ENCODE peak calls at places on chromosomes 5 and 9, in eight cellular contexts. One of them, this sample, is unnamed. For H3K4me1, the result is how much of the 10 kb centered on the place peaks cover.

GRCh38 chr9:99506781-99507305 is 284.8 kb downstream of the SEC61B start:
- DNase-seq in mesendoderm: no peak
- DNase-seq in CD8-positive, alpha-beta T cell: no peak
- DNase-seq in neural progenitor cell: no peak
- DNase-seq in uterus: no peak
- DNase-seq in fibroblast of lung: no peak
- DNase-seq in aorta: no peak
- DNase-seq in ovary: no peak
- DNase-seq in this sample: no peak

GRCh38 chr9:22809371-22809770 is 362.7 kb downstream of the DMRTA1 start:
- DNase-seq in neural progenitor cell: no peak
- DNase-seq in aorta: no peak
- DNase-seq in uterus: no peak
- DNase-seq in CD8-positive, alpha-beta T cell: no peak
- DNase-seq in ovary: no peak
- DNase-seq in mesendoderm: no peak
- DNase-seq in fibroblast of lung: no peak
- DNase-seq in this sample: no peak

GRCh38 chr9:100499460-100499859 is 26.5 kb downstream of the TMEFF1 start:
- DNase-seq in CD8-positive, alpha-beta T cell: no peak
- DNase-seq in neural progenitor cell: no peak
- DNase-seq in mesendoderm: no peak
- DNase-seq in aorta: no peak
- DNase-seq in uterus: no peak
- DNase-seq in ovary: no peak
- DNase-seq in fibroblast of lung: no peak
- DNase-seq in this sample: no peak

GRCh38 chr5:142358648-142359047 is 33.8 kb upstream of the SPRY4 start:
- DNase-seq in ovary: no peak
- DNase-seq in uterus: no peak
- DNase-seq in fibroblast of lung: no peak
- DNase-seq in aorta: no peak
- DNase-seq in CD8-positive, alpha-beta T cell: no peak
- DNase-seq in mesendoderm: no peak
- DNase-seq in neural progenitor cell: no peak
- DNase-seq in this sample: no peak

GRCh38 chr5:2752059-2752874 is 790 bp upstream of the IRX2 start:
- DNase-seq in mesendoderm: peak
- DNase-seq in CD8-positive, alpha-beta T cell: no peak
- DNase-seq in aorta: no peak
- DNase-seq in neural progenitor cell: peak
- DNase-seq in fibroblast of lung: peak
- DNase-seq in ovary: no peak
- DNase-seq in uterus: no peak
- DNase-seq in this sample: no peak

GRCh38 chr9:99368341-99369326 is 146.6 kb downstream of the SEC61B start:
- DNase-seq in aorta: peak
- DNase-seq in fibroblast of lung: peak
- DNase-seq in CD8-positive, alpha-beta T cell: no peak
- DNase-seq in neural progenitor cell: peak
- DNase-seq in ovary: peak
- DNase-seq in mesendoderm: no peak
- DNase-seq in uterus: peak
- DNase-seq in this sample: peak

GRCh38 chr9:90449213-90449925 is 193.3 kb downstream of the DIRAS2 start:
- DNase-seq in aorta: no peak
- DNase-seq in neural progenitor cell: no peak
- DNase-seq in fibroblast of lung: no peak
- DNase-seq in uterus: no peak
- DNase-seq in ovary: no peak
- DNase-seq in mesendoderm: no peak
- DNase-seq in CD8-positive, alpha-beta T cell: no peak
- DNase-seq in this sample: no peak

GRCh38 chr9:76886318-76886717 is 19.6 kb downstream of the PRUNE2 start:
- DNase-seq in mesendoderm: no peak
- DNase-seq in fibroblast of lung: no peak
- DNase-seq in neural progenitor cell: no peak
- DNase-seq in CD8-positive, alpha-beta T cell: no peak
- DNase-seq in uterus: no peak
- DNase-seq in ovary: no peak
- DNase-seq in aorta: no peak
- DNase-seq in this sample: no peak

GRCh38 chr5:123285122-123286011 is 137.8 kb downstream of the CEP120 start:
- DNase-seq in ovary: peak
- DNase-seq in fibroblast of lung: peak
- DNase-seq in CD8-positive, alpha-beta T cell: no peak
- DNase-seq in aorta: peak
- DNase-seq in mesendoderm: peak
- DNase-seq in uterus: no peak
- DNase-seq in neural progenitor cell: peak
- DNase-seq in this sample: no peak

GRCh38 chr5:141493500-141494422 is 4.9 kb downstream of the PCDHGC5 start:
- DNase-seq in aorta: no peak
- DNase-seq in neural progenitor cell: no peak
- DNase-seq in fibroblast of lung: peak
- DNase-seq in ovary: no peak
- DNase-seq in CD8-positive, alpha-beta T cell: no peak
- DNase-seq in mesendoderm: no peak
- DNase-seq in uterus: no peak
- DNase-seq in this sample: no peak

GRCh38 chr5:129804705-129805104 is 56.8 kb downstream of the MINAR2 start:
- DNase-seq in uterus: no peak
- DNase-seq in fibroblast of lung: no peak
- DNase-seq in mesendoderm: peak
- DNase-seq in ovary: no peak
- DNase-seq in CD8-positive, alpha-beta T cell: no peak
- DNase-seq in aorta: no peak
- DNase-seq in neural progenitor cell: peak
- DNase-seq in this sample: no peak

GRCh38 chr5:144131256-144131655 is 39.2 kb downstream of the YIPF5 start:
- DNase-seq in ovary: no peak
- DNase-seq in uterus: no peak
- DNase-seq in CD8-positive, alpha-beta T cell: no peak
- DNase-seq in mesendoderm: no peak
- DNase-seq in aorta: no peak
- DNase-seq in neural progenitor cell: no peak
- DNase-seq in fibroblast of lung: no peak
- DNase-seq in this sample: no peak

GRCh38 chr5:171649002-171649401 is 136.6 kb upstream of the SMIM23 start:
- DNase-seq in CD8-positive, alpha-beta T cell: no peak
- DNase-seq in neural progenitor cell: no peak
- DNase-seq in mesendoderm: peak
- DNase-seq in aorta: no peak
- DNase-seq in ovary: no peak
- DNase-seq in uterus: no peak
- DNase-seq in fibroblast of lung: no peak
- DNase-seq in this sample: no peak

GRCh38 chr9:93143830-93144530 is 9.9 kb upstream of the NINJ1 start:
- DNase-seq in fibroblast of lung: no peak
- DNase-seq in ovary: no peak
- DNase-seq in CD8-positive, alpha-beta T cell: peak
- DNase-seq in uterus: no peak
- DNase-seq in aorta: peak
- DNase-seq in neural progenitor cell: no peak
- DNase-seq in mesendoderm: no peak
- DNase-seq in this sample: no peak

GRCh38 chr5:128202320-128202719 is 118.8 kb downstream of the SLC12A2 start:
- DNase-seq in fibroblast of lung: no peak
- DNase-seq in mesendoderm: no peak
- DNase-seq in neural progenitor cell: no peak
- DNase-seq in aorta: no peak
- DNase-seq in uterus: no peak
- DNase-seq in CD8-positive, alpha-beta T cell: no peak
- DNase-seq in ovary: no peak
- DNase-seq in this sample: no peak

GRCh38 chr9:113511856-113512761 is 48.6 kb downstream of the RGS3 start:
- DNase-seq in CD8-positive, alpha-beta T cell: peak
- DNase-seq in neural progenitor cell: peak
- DNase-seq in aorta: no peak
- DNase-seq in fibroblast of lung: peak
- DNase-seq in mesendoderm: no peak
- DNase-seq in uterus: no peak
- DNase-seq in ovary: no peak
- DNase-seq in this sample: no peak

GRCh38 chr9:122084276-122084675 is 8.8 kb downstream of the TTLL11 start:
- DNase-seq in neural progenitor cell: no peak
- DNase-seq in aorta: no peak
- DNase-seq in fibroblast of lung: no peak
- DNase-seq in ovary: no peak
- DNase-seq in mesendoderm: no peak
- DNase-seq in CD8-positive, alpha-beta T cell: no peak
- DNase-seq in uterus: no peak
- DNase-seq in this sample: no peak

GRCh38 chr5:674630-675011 is 18.5 kb downstream of the TPPP start:
- DNase-seq in neural progenitor cell: no peak
- DNase-seq in mesendoderm: peak
- DNase-seq in fibroblast of lung: no peak
- DNase-seq in aorta: no peak
- DNase-seq in CD8-positive, alpha-beta T cell: no peak
- DNase-seq in uterus: no peak
- DNase-seq in ovary: peak
- DNase-seq in this sample: no peak

GRCh38 chr5:6803981-6804550 is 90.8 kb downstream of the TENT4A start:
- DNase-seq in ovary: no peak
- DNase-seq in CD8-positive, alpha-beta T cell: no peak
- DNase-seq in fibroblast of lung: no peak
- DNase-seq in uterus: no peak
- DNase-seq in mesendoderm: no peak
- DNase-seq in aorta: no peak
- DNase-seq in neural progenitor cell: no peak
- DNase-seq in this sample: no peak

DNA sequence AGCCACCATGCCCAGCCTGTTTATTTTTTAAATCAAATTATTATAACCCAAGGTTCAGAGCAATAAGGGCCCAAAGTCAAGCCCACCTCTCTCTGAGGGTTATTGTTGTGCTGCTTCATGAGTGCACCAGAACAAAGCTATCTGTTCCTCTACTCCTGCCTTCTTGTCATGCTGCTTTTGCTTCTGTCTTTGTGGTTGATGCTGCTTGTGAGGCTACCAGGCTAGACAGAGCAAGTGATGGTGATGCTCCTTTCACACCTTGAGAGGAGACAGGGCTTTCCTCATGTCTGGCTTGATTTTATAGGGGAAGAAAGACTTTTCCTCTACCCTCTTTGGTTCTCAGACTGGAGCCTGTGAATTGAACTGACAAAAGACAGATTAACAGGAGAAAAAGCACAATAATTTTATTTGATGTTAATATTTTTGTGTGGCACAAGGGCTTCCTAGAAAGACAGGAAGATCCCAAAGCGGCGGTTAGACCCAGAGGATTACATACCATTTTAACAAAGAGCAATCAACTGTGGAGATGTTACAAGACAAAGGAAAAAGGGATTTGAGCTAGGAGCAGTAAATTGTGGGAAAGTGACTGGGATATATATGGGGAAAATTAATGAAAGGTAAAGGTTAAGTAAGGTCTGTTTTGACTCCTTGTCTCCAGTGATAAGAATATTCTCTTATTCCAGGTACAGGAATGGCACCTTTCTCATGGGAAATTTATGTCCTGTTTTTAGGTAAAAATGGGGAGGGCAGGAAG is 4.4 kb upstream of the CD180 start:
- DNase-seq in aorta: no peak
- DNase-seq in fibroblast of lung: no peak
- DNase-seq in neural progenitor cell: no peak
- DNase-seq in CD8-positive, alpha-beta T cell: no peak
- DNase-seq in ovary: no peak
- DNase-seq in uterus: no peak
- DNase-seq in mesendoderm: no peak
- DNase-seq in this sample: no peak
- H3K4me1 ChIP-seq in aorta: under half
- H3K4me1 ChIP-seq in fibroblast of lung: under half
- H3K4me1 ChIP-seq in neural progenitor cell: under half
- H3K4me1 ChIP-seq in CD8-positive, alpha-beta T cell: half or more
- H3K4me1 ChIP-seq in ovary: under half
- H3K4me1 ChIP-seq in uterus: under half
- H3K4me1 ChIP-seq in mesendoderm: under half
- H3K4me1 ChIP-seq in this sample: under half

DNA sequence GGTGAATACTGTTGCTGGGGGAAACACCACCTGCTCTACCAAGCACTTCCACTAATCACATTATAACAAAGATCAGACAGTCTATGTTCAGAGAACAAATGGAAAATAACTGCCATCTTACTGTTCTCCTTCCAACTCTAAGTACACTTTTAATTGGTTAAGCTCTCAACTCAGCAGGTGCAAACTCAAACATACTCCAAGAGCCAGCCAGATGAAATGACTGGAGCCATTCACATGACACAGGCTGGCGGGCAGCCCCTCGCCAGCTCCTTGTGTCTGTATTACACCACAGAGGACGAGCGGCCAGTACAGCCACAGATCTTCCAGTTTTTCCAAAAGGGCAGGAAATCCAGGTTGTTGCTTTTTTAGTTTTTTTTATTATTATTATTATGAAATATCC is 16.1 kb downstream of the LIFR start:
- DNase-seq in ovary: no peak
- DNase-seq in aorta: peak
- DNase-seq in uterus: no peak
- DNase-seq in CD8-positive, alpha-beta T cell: no peak
- DNase-seq in mesendoderm: no peak
- DNase-seq in fibroblast of lung: no peak
- DNase-seq in neural progenitor cell: peak
- DNase-seq in this sample: peak
- H3K27ac ChIP-seq in ovary: no peak
- H3K27ac ChIP-seq in aorta: no peak
- H3K27ac ChIP-seq in uterus: no peak
- H3K27ac ChIP-seq in CD8-positive, alpha-beta T cell: no peak
- H3K27ac ChIP-seq in mesendoderm: no peak
- H3K27ac ChIP-seq in fibroblast of lung: no peak
- H3K27ac ChIP-seq in neural progenitor cell: no peak
- H3K27ac ChIP-seq in this sample: peak

DNA sequence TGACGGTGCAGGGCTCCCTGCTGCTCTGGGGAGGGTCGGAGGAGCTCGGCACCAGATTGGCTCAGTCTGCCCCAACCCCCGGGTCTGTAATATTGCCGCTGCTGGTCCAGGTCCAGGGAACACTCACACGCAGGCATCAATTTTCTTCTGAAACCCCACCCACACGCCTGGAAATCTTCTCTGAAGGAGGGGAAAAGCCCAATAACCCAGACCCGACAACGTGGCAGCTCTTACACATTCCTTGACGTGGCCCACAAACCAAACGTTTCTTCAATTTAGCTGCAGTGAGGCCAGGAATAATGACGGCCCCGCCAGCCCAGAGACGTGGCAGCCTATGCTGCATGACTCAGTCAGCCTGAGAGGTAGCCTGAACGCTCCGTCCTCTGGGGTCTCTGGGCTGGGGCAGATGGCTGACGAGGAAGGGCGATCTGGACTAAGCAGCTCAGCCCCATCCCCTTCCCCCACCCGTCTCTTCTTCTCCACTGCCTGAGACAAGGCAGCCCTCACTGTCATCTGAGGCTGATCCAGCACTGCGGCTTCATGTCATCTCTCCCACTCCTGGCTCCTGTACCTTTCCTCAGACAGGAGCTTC is 9.9 kb upstream of the SPARC start:
- DNase-seq in neural progenitor cell: peak
- DNase-seq in mesendoderm: peak
- DNase-seq in aorta: peak
- DNase-seq in CD8-positive, alpha-beta T cell: no peak
- DNase-seq in uterus: peak
- DNase-seq in fibroblast of lung: peak
- DNase-seq in ovary: peak
- DNase-seq in this sample: peak
- H3K4me3 ChIP-seq in neural progenitor cell: no peak
- H3K4me3 ChIP-seq in mesendoderm: no peak
- H3K4me3 ChIP-seq in aorta: no peak
- H3K4me3 ChIP-seq in CD8-positive, alpha-beta T cell: no peak
- H3K4me3 ChIP-seq in uterus: peak
- H3K4me3 ChIP-seq in fibroblast of lung: no peak
- H3K4me3 ChIP-seq in ovary: no peak
- H3K4me3 ChIP-seq in this sample: peak

GRCh38 chr5:10481241-10481932 is 39.7 kb downstream of the ROPN1L start:
- DNase-seq in CD8-positive, alpha-beta T cell: no peak
- DNase-seq in fibroblast of lung: no peak
- DNase-seq in neural progenitor cell: peak
- DNase-seq in aorta: no peak
- DNase-seq in ovary: no peak
- DNase-seq in uterus: no peak
- DNase-seq in mesendoderm: no peak
- DNase-seq in this sample: no peak
- H3K4me1 ChIP-seq in CD8-positive, alpha-beta T cell: under half
- H3K4me1 ChIP-seq in fibroblast of lung: under half
- H3K4me1 ChIP-seq in neural progenitor cell: under half
- H3K4me1 ChIP-seq in aorta: under half
- H3K4me1 ChIP-seq in ovary: under half
- H3K4me1 ChIP-seq in uterus: under half
- H3K4me1 ChIP-seq in mesendoderm: under half
- H3K4me1 ChIP-seq in this sample: under half